ENCODE peak calls at places on chromosome 13, in ten cellular contexts. U is GM12865, M is mammary epithelial cell, Q is fibroblast of mammary gland, F is heart right ventricle, O is GM13976, V is Calu3, N is ascending aorta, C is IMR-90, X is adrenal gland. I is an unnamed sample.

GRCh38 chr13:74931698-74932433 is 550.1 kb downstream of the TBC1D4 start:
- DNase-seq in U (no peak), M (no peak), Q (peak), F (no peak), O (no peak), V (no peak), N (no peak), C (no peak), X (no peak), I (no peak)

GRCh38 chr13:110411316-110412105 is 104.4 kb downstream of the COL4A2 start:
- DNase-seq in U (no peak), M (no peak), Q (no peak), F (no peak), O (no peak), V (no peak), N (no peak), C (no peak), X (no peak), I (no peak)

GRCh38 chr13:80305737-80306136 is 35.2 kb downstream of the SPRY2 start:
- DNase-seq in U (peak), M (no peak), Q (no peak), F (no peak), O (no peak), V (no peak), N (no peak), C (no peak), X (no peak), I (no peak)

GRCh38 chr13:103145476-103145875 is 79.3 kb upstream of the SLC10A2 start:
- DNase-seq in U (no peak), M (peak), Q (peak), F (no peak), O (no peak), V (no peak), N (no peak), C (no peak), X (no peak), I (no peak)

GRCh38 chr13:46553521-46553885 is 533 bp downstream of the LRCH1 start:
- DNase-seq in U (peak), M (no peak), Q (no peak), F (no peak), O (no peak), V (peak), N (no peak), C (no peak), X (no peak), I (no peak)

GRCh38 chr13:110236431-110236830 is 70.5 kb downstream of the COL4A1 start:
- DNase-seq in U (no peak), M (no peak), Q (no peak), F (no peak), O (no peak), V (no peak), N (no peak), C (no peak), X (no peak), I (no peak)

GRCh38 chr13:46050771-46051170 is 1.8 kb downstream of the ZC3H13 start:
- DNase-seq in U (no peak), M (no peak), Q (no peak), F (no peak), O (no peak), V (no peak), N (no peak), C (no peak), X (no peak), I (no peak)

GRCh38 chr13:45925151-45925550 is 73.6 kb upstream of the SIAH3 start:
- DNase-seq in U (no peak), M (no peak), Q (peak), F (no peak), O (no peak), V (no peak), N (no peak), C (no peak), X (no peak), I (no peak)

GRCh38 chr13:96751089-96751488 is 243.2 kb downstream of the OXGR1 start:
- DNase-seq in U (no peak), M (no peak), Q (no peak), F (no peak), O (no peak), V (no peak), N (no peak), C (no peak), X (no peak), I (no peak)

GRCh38 chr13:113545455-113545930 is 39.1 kb upstream of the TFDP1 start:
- DNase-seq in U (no peak), M (no peak), Q (peak), F (no peak), O (no peak), V (no peak), N (no peak), C (peak), X (no peak), I (no peak)

GRCh38 chr13:95924389-95924994 is 128.7 kb downstream of the UGGT2 start:
- DNase-seq in U (no peak), M (peak), Q (peak), F (no peak), O (no peak), V (no peak), N (no peak), C (peak), X (peak), I (no peak)

GRCh38 chr13:45630791-45631190 is 15.3 kb upstream of the ERICH6B start:
- DNase-seq in U (no peak), M (peak), Q (no peak), F (no peak), O (no peak), V (no peak), N (no peak), C (no peak), X (no peak), I (no peak)

GRCh38 chr13:41700790-41701310 is 243.5 kb downstream of the RGCC start:
- DNase-seq in U (no peak), M (peak), Q (peak), F (no peak), O (no peak), V (no peak), N (no peak), C (peak), X (peak), I (no peak)

GRCh38 chr13:99800951-99801350 is 170.6 kb downstream of the ZIC5 start:
- DNase-seq in U (no peak), M (no peak), Q (no peak), F (no peak), O (no peak), V (no peak), N (no peak), C (no peak), X (no peak), I (no peak)

GRCh38 chr13:32647926-32648325 is 61.7 kb downstream of the PDS5B start:
- DNase-seq in U (no peak), M (no peak), Q (no peak), F (no peak), O (no peak), V (peak), N (no peak), C (no peak), X (no peak), I (no peak)

GRCh38 chr13:102392810-102393209 is 9.0 kb downstream of the FGF14 start:
- DNase-seq in U (no peak), M (peak), Q (peak), F (no peak), O (no peak), V (no peak), N (no peak), C (no peak), X (no peak), I (no peak)

GRCh38 chr13:99353836-99354235 is 46.6 kb upstream of the GPR183 start:
- DNase-seq in U (no peak), M (no peak), Q (no peak), F (no peak), O (no peak), V (no peak), N (no peak), C (peak), X (no peak), I (no peak)

GRCh38 chr13:41039746-41040145 is 20.6 kb upstream of the ELF1 start:
- DNase-seq in U (no peak), M (no peak), Q (no peak), F (no peak), O (no peak), V (no peak), N (no peak), C (no peak), X (no peak), I (no peak)

GRCh38 chr13:68439821-68440220 is 1209.7 kb upstream of the PCDH9 start:
- DNase-seq in U (no peak), M (no peak), Q (peak), F (no peak), O (no peak), V (no peak), N (no peak), C (no peak), X (no peak), I (no peak)

GRCh38 chr13:50969691-50970090 is 60.1 kb downstream of the RNASEH2B start:
- DNase-seq in U (no peak), M (peak), Q (no peak), F (no peak), O (no peak), V (no peak), N (no peak), C (no peak), X (no peak), I (no peak)

GRCh38 chr13:39254606-39255005 is 216.3 kb downstream of the NHLRC3 start:
- DNase-seq in U (no peak), M (no peak), Q (no peak), F (no peak), O (no peak), V (no peak), N (no peak), C (no peak), X (no peak), I (no peak)

GRCh38 chr13:112842343-112842856 is 126.6 kb upstream of the MCF2L start:
- DNase-seq in U (peak), M (no peak), Q (peak), F (peak), O (peak), V (no peak), N (no peak), C (no peak), X (no peak), I (peak)

GRCh38 chr13:110640591-110641029 is 25.3 kb downstream of the NAXD start:
- DNase-seq in U (no peak), M (no peak), Q (peak), F (peak), O (no peak), V (no peak), N (no peak), C (peak), X (peak), I (no peak)

GRCh38 chr13:24986826-24987225 is 109.1 kb upstream of the PABPC3 start:
- DNase-seq in U (no peak), M (no peak), Q (no peak), F (no peak), O (no peak), V (no peak), N (no peak), C (no peak), X (no peak), I (no peak)

GRCh38 chr13:40983269-40983668 is 35.8 kb downstream of the ELF1 start:
- DNase-seq in U (no peak), M (no peak), Q (peak), F (no peak), O (no peak), V (no peak), N (no peak), C (no peak), X (no peak), I (no peak)

GRCh38 chr13:111262715-111263114 is 57.7 kb upstream of the TEX29 start:
- DNase-seq in U (no peak), M (no peak), Q (no peak), F (no peak), O (no peak), V (no peak), N (no peak), C (no peak), X (peak), I (no peak)

GRCh38 chr13:92951273-92951820 is 275.3 kb upstream of the GPC6 start:
- DNase-seq in U (no peak), M (no peak), Q (no peak), F (no peak), O (no peak), V (no peak), N (no peak), C (no peak), X (no peak), I (no peak)

GRCh38 chr13:26965058-26965380 is 204.4 kb upstream of the GPR12 start:
- DNase-seq in U (no peak), M (no peak), Q (no peak), F (no peak), O (no peak), V (no peak), N (no peak), C (no peak), X (no peak), I (no peak)

GRCh38 chr13:20090349-20090748 is 70.5 kb downstream of the GJA3 start:
- DNase-seq in U (no peak), M (no peak), Q (peak), F (no peak), O (no peak), V (no peak), N (no peak), C (no peak), X (no peak), I (no peak)

GRCh38 chr13:103287659-103288058 is 221.4 kb upstream of the SLC10A2 start:
- DNase-seq in U (no peak), M (peak), Q (no peak), F (no peak), O (no peak), V (no peak), N (no peak), C (no peak), X (no peak), I (no peak)

GRCh38 chr13:57634829-57635165 is 3.3 kb downstream of the PCDH17 start:
- DNase-seq in U (no peak), M (no peak), Q (no peak), F (peak), O (no peak), V (no peak), N (no peak), C (no peak), X (no peak), I (no peak)

GRCh38 chr13:40315416-40316064 is 350.9 kb downstream of the FOXO1 start:
- DNase-seq in U (peak), M (peak), Q (no peak), F (no peak), O (no peak), V (no peak), N (no peak), C (no peak), X (peak), I (no peak)

GRCh38 chr13:21674271-21675009 is 3.6 kb downstream of the FGF9 start:
- DNase-seq in U (no peak), M (no peak), Q (no peak), F (peak), O (peak), V (no peak), N (no peak), C (no peak), X (peak), I (peak)

GRCh38 chr13:30156270-30156669 is 151.1 kb downstream of the KATNAL1 start:
- DNase-seq in U (peak), M (no peak), Q (no peak), F (no peak), O (peak), V (no peak), N (no peak), C (peak), X (no peak), I (no peak)

GRCh38 chr13:30156826-30157615 is 150.3 kb downstream of the KATNAL1 start:
- DNase-seq in U (peak), M (no peak), Q (no peak), F (no peak), O (no peak), V (no peak), N (no peak), C (no peak), X (no peak), I (no peak)

GRCh38 chr13:30157616-30157993 is 149.7 kb downstream of the KATNAL1 start:
- DNase-seq in U (peak), M (no peak), Q (no peak), F (no peak), O (peak), V (no peak), N (no peak), C (no peak), X (no peak), I (peak)

GRCh38 chr13:30159446-30159839 is 147.9 kb downstream of the KATNAL1 start:
- DNase-seq in U (peak), M (peak), Q (peak), F (no peak), O (peak), V (no peak), N (no peak), C (peak), X (no peak), I (peak)

GRCh38 chr13:30158774-30159445 is 148.4 kb downstream of the KATNAL1 start:
- DNase-seq in U (peak), M (no peak), Q (peak), F (no peak), O (peak), V (peak), N (no peak), C (peak), X (peak), I (no peak)
- TF ChIP-seq CTCF in U (peak), M (peak), Q (peak), F (no peak), O (peak), V (no peak), N (peak), C (peak), X (peak), I (peak)

GRCh38 chr13:30736921-30737320 is 1.6 kb downstream of the ALOX5AP start:
- DNase-seq in U (no peak), M (no peak), Q (no peak), F (no peak), O (no peak), V (no peak), N (no peak), C (no peak), X (no peak), I (no peak)

GRCh38 chr13:30737511-30738342 is 2.4 kb downstream of the ALOX5AP start:
- DNase-seq in U (peak), M (no peak), Q (no peak), F (no peak), O (no peak), V (no peak), N (no peak), C (no peak), X (no peak), I (no peak)

GRCh38 chr13:30739646-30740642 is 4.6 kb downstream of the ALOX5AP start:
- DNase-seq in U (peak), M (peak), Q (peak), F (no peak), O (peak), V (peak), N (no peak), C (peak), X (no peak), I (peak)

GRCh38 chr13:30738526-30738925 is 3.2 kb downstream of the ALOX5AP start:
- DNase-seq in U (no peak), M (no peak), Q (no peak), F (no peak), O (no peak), V (no peak), N (no peak), C (no peak), X (no peak), I (no peak)

GRCh38 chr13:30738946-30739528 is 3.7 kb downstream of the ALOX5AP start:
- DNase-seq in U (no peak), M (no peak), Q (no peak), F (no peak), O (no peak), V (no peak), N (no peak), C (no peak), X (no peak), I (no peak)
- TF ChIP-seq CTCF in U (no peak), M (no peak), Q (no peak), F (no peak), O (no peak), V (no peak), N (no peak), C (no peak), X (no peak), I (no peak)

DNA sequence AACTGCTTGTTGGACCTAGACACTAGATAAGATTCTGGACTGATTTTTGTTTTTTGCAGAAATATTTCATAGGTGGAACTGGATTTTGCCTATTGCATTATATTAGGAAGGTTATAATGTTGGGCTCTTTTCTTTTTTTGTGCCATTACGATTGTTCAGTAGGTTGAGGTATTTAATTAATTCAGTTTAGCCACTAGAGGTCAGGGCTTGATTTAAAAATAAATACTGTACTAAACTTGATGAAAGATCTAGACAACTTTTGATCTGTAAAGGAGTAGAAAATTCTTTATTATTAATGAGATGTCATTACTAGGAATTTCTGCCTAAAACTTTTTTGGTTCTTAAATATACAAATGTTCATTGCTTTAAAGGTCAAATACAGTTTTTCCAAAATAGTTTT is 15.2 kb upstream of the SUPT20H start:
- DNase-seq in U (no peak), M (peak), Q (peak), F (no peak), O (no peak), V (no peak), N (no peak), C (peak), X (no peak), I (no peak)
- TF ChIP-seq CTCF in U (no peak), M (peak), Q (peak), F (peak), O (no peak), V (no peak), N (peak), C (peak), X (peak), I (peak)

GRCh38 chr13:28137556-28137955 is 789 bp upstream of the PAN3 start:
- DNase-seq in U (no peak), M (no peak), Q (peak), F (no peak), O (no peak), V (no peak), N (no peak), C (no peak), X (no peak), I (no peak)
- TF ChIP-seq CTCF in U (no peak), M (no peak), Q (no peak), F (no peak), O (no peak), V (no peak), N (no peak), C (no peak), X (no peak), I (no peak)